ENCODE peak calls at places on chromosomes 1 and 21, in six cellular contexts. One of them, this sample, is unnamed.

GRCh38 chr1:55317263-55317662 is 102.1 kb upstream of the USP24 start:
- DNase-seq in Calu3: no peak
- DNase-seq in epithelial cell of esophagus: no peak
- DNase-seq in EH: no peak
- DNase-seq in stimulated activated CD8-positive, alpha-beta memory T cell treated with anti-CD3 and anti-CD28 coated beads, Interleukin-7, amount 100 ng/mL, for 24 hours: no peak
- DNase-seq in fibroblast of mammary gland: no peak
- DNase-seq in this sample: no peak

GRCh38 chr1:198619375-198620140 is 19.3 kb upstream of the PTPRC start:
- DNase-seq in Calu3: no peak
- DNase-seq in epithelial cell of esophagus: no peak
- DNase-seq in EH: no peak
- DNase-seq in stimulated activated CD8-positive, alpha-beta memory T cell treated with anti-CD3 and anti-CD28 coated beads, Interleukin-7, amount 100 ng/mL, for 24 hours: no peak
- DNase-seq in fibroblast of mammary gland: no peak
- DNase-seq in this sample: no peak

GRCh38 chr1:89721351-89721750 is 88.4 kb downstream of the LRRC8C start:
- DNase-seq in Calu3: no peak
- DNase-seq in epithelial cell of esophagus: peak
- DNase-seq in EH: peak
- DNase-seq in stimulated activated CD8-positive, alpha-beta memory T cell treated with anti-CD3 and anti-CD28 coated beads, Interleukin-7, amount 100 ng/mL, for 24 hours: no peak
- DNase-seq in fibroblast of mammary gland: peak
- DNase-seq in this sample: peak

GRCh38 chr1:188489336-188490112 is 1660.8 kb downstream of the PLA2G4A start:
- DNase-seq in Calu3: peak
- DNase-seq in epithelial cell of esophagus: peak
- DNase-seq in EH: peak
- DNase-seq in stimulated activated CD8-positive, alpha-beta memory T cell treated with anti-CD3 and anti-CD28 coated beads, Interleukin-7, amount 100 ng/mL, for 24 hours: no peak
- DNase-seq in fibroblast of mammary gland: no peak
- DNase-seq in this sample: peak

GRCh38 chr21:15848632-15849031 is 118.8 kb downstream of the USP25 start:
- DNase-seq in Calu3: no peak
- DNase-seq in epithelial cell of esophagus: peak
- DNase-seq in EH: peak
- DNase-seq in stimulated activated CD8-positive, alpha-beta memory T cell treated with anti-CD3 and anti-CD28 coated beads, Interleukin-7, amount 100 ng/mL, for 24 hours: no peak
- DNase-seq in fibroblast of mammary gland: peak
- DNase-seq in this sample: peak

GRCh38 chr1:7265771-7266371 is 480.6 kb downstream of the CAMTA1 start:
- DNase-seq in Calu3: peak
- DNase-seq in epithelial cell of esophagus: peak
- DNase-seq in EH: peak
- DNase-seq in stimulated activated CD8-positive, alpha-beta memory T cell treated with anti-CD3 and anti-CD28 coated beads, Interleukin-7, amount 100 ng/mL, for 24 hours: no peak
- DNase-seq in fibroblast of mammary gland: peak
- DNase-seq in this sample: peak

GRCh38 chr21:17987328-17987727 is 168.2 kb upstream of the C21orf91 start:
- DNase-seq in Calu3: no peak
- DNase-seq in epithelial cell of esophagus: no peak
- DNase-seq in EH: no peak
- DNase-seq in stimulated activated CD8-positive, alpha-beta memory T cell treated with anti-CD3 and anti-CD28 coated beads, Interleukin-7, amount 100 ng/mL, for 24 hours: no peak
- DNase-seq in fibroblast of mammary gland: no peak
- DNase-seq in this sample: no peak

GRCh38 chr21:42654179-42654912 is 925 bp downstream of the PDE9A start:
- DNase-seq in Calu3: peak
- DNase-seq in epithelial cell of esophagus: no peak
- DNase-seq in EH: no peak
- DNase-seq in stimulated activated CD8-positive, alpha-beta memory T cell treated with anti-CD3 and anti-CD28 coated beads, Interleukin-7, amount 100 ng/mL, for 24 hours: no peak
- DNase-seq in fibroblast of mammary gland: no peak
- DNase-seq in this sample: no peak

GRCh38 chr1:18541046-18541795 is 60.5 kb downstream of the KLHDC7A start:
- DNase-seq in Calu3: no peak
- DNase-seq in epithelial cell of esophagus: no peak
- DNase-seq in EH: no peak
- DNase-seq in stimulated activated CD8-positive, alpha-beta memory T cell treated with anti-CD3 and anti-CD28 coated beads, Interleukin-7, amount 100 ng/mL, for 24 hours: no peak
- DNase-seq in fibroblast of mammary gland: no peak
- DNase-seq in this sample: no peak